ENCODE peak calls at places on chromosomes 11 and 22, in nine cellular contexts. Y is dorsolateral prefrontal cortex, D is fibroblast of lung, G is lung, E is body of pancreas, N is tibial nerve, O is neuronal stem cell, H is astrocyte, M is PC-9. F is an unnamed sample.

GRCh38 chr11:121625784-121626506 is 173.2 kb upstream of the SORL1-AS1 start:
- DNase-seq in G (no peak), H (no peak), D (no peak), N (no peak), E (no peak), O (no peak), Y (no peak), M (no peak), F (no peak)

GRCh38 chr11:37511425-37511933 is 913.4 kb upstream of the RAG2 start:
- DNase-seq in O (no peak), G (no peak), M (no peak), E (no peak), Y (no peak), H (peak), N (no peak), D (peak), F (no peak)

GRCh38 chr11:70327717-70328116 is 57.2 kb downstream of the PPFIA1 start:
- DNase-seq in E (no peak), H (no peak), G (no peak), O (no peak), D (no peak), Y (no peak), M (no peak), N (no peak), F (no peak)

GRCh38 chr11:62732830-62733229 is 4.5 kb downstream of the TTC9C start:
- DNase-seq in E (no peak), D (no peak), G (no peak), Y (no peak), H (no peak), N (no peak), M (no peak), O (no peak), F (no peak)

GRCh38 chr11:73334244-73335203 is 26.4 kb downstream of the ARHGEF17 start:
- DNase-seq in G (peak), H (peak), O (no peak), N (peak), E (peak), M (peak), Y (no peak), D (peak), F (peak)

GRCh38 chr22:28935140-28935539 is 51.8 kb downstream of the ZNRF3 start:
- DNase-seq in G (no peak), N (no peak), D (no peak), Y (no peak), E (no peak), H (no peak), M (no peak), O (no peak), F (no peak)

GRCh38 chr11:46253258-46254134 is 24.0 kb upstream of the CREB3L1 start:
- DNase-seq in M (no peak), N (no peak), D (no peak), H (no peak), O (no peak), G (no peak), Y (no peak), E (no peak), F (no peak)

GRCh38 chr11:11977206-11977938 is 31.1 kb downstream of the DKK3 start:
- DNase-seq in G (peak), Y (no peak), O (no peak), D (peak), M (peak), H (peak), N (peak), E (peak), F (peak)

GRCh38 chr22:44161673-44162072 is 19.1 kb upstream of the PARVG start:
- DNase-seq in O (no peak), G (no peak), Y (no peak), M (no peak), E (no peak), D (no peak), N (no peak), H (no peak), F (no peak)

GRCh38 chr11:61545341-61545740 is 35.5 kb downstream of the SYT7 start:
- DNase-seq in E (no peak), N (no peak), D (no peak), Y (no peak), O (no peak), M (no peak), G (no peak), H (no peak), F (no peak)

GRCh38 chr11:57513911-57514537 is 1.5 kb downstream of the SLC43A1 start:
- DNase-seq in O (no peak), G (peak), M (no peak), Y (peak), E (peak), H (peak), N (no peak), D (peak), F (peak)

DNA sequence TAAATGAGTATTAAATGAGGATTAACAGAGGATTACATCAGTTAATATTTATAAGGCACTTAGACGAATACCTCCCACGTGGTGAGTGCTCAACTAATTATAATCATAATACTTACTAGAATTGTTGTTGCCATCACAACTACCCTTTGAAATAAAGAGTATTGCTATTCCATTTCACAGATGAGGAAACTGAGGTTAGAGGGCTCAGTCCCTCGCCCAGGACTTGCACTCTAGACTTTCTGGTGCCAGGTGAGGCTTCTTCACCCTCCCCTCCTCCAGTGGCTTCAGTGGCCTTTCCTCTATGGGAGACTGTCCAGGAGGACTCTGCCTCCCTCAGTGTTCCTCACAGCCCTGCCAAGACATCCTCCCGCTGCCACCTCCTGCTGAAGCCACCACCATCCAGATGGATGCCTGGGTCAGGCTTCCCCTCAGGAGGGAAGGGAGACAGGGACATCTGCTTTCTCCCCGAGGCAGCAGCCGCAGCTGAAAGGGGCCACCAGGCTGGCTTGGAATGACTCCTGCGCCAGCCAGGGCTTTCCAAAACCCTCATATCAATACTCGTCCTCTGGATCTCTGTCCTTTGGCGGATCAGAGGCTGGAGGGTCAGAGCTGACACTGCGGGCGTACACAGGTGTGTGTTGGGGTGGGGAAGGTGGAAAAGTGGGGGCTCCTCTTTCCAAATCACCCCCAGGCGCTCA is 580.1 kb downstream of the BUD13 start:
- DNase-seq in H (no peak), G (no peak), O (no peak), E (no peak), N (no peak), M (no peak), D (peak), Y (no peak), F (no peak)
- H3K27ac ChIP-seq in H (peak), G (peak), O (no peak), E (no peak), N (no peak), M (no peak), D (no peak), Y (peak), F (no peak)

GRCh38 chr11:9118277-9118676 is 26.9 kb upstream of the SCUBE2 start:
- DNase-seq in O (no peak), H (peak), G (no peak), N (no peak), Y (no peak), M (no peak), D (peak), E (no peak), F (no peak)
- H3K4me3 ChIP-seq in O (no peak), H (no peak), G (no peak), N (no peak), Y (no peak), M (no peak), D (no peak), E (no peak), F (no peak)

DNA sequence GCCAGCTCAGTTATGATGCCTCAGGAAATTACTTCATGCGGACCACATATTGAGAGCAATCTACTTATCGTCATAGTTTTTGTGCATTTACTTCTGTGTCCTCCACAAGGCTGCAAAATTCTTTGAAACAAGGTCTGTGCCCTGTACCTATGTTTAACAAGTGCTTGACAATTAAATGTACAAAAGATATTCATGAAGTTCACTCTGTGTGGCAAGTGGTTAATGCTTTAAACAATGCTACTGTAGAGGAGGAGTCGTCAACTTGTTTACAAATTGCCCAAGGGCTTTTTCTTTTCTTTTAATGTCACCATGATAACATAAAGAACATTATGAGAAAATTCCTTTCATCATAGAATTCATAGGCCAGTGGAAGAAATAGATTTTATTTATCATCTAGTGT is 871.5 kb upstream of the CCDC90B start:
- DNase-seq in M (no peak), D (no peak), N (no peak), E (no peak), Y (no peak), O (no peak), G (no peak), H (no peak), F (no peak)
- H3K27ac ChIP-seq in M (no peak), D (no peak), N (no peak), E (no peak), Y (no peak), O (no peak), G (no peak), H (no peak), F (no peak)

GRCh38 chr11:102930451-102930850 is 25.1 kb downstream of the MMP13 start:
- DNase-seq in H (no peak), M (no peak), N (no peak), Y (no peak), E (no peak), O (no peak), G (no peak), D (no peak), F (no peak)

GRCh38 chr11:102934735-102935134 is 20.8 kb downstream of the MMP13 start:
- DNase-seq in O (no peak), M (no peak), H (no peak), E (no peak), N (no peak), G (no peak), Y (no peak), D (no peak), F (no peak)

GRCh38 chr11:102933627-102934026 is 21.9 kb downstream of the MMP13 start:
- DNase-seq in M (no peak), N (no peak), G (no peak), E (no peak), D (no peak), O (no peak), H (no peak), Y (no peak), F (no peak)

GRCh38 chr11:102929966-102930365 is 25.6 kb downstream of the MMP13 start:
- DNase-seq in E (no peak), Y (no peak), N (no peak), H (no peak), D (no peak), G (no peak), M (no peak), O (no peak), F (no peak)

DNA sequence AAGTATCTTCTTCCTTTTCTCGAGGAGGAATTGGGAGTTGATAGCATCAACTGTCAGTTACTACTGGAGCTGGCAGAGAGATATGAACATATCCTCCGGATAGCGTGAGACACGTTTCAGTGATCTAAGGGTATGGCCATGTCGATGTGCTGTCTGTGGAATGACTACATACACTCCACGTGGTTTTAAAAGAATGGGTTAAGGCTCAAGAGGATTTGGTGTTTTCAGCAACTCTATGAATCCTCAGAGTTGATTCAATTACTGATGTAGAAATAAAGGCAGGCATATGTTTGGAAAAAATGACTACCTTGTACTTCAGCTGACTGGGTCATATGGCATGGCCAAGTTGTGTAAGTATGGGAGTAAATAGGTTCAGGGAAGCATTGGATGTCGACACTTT is 22.9 kb downstream of the MMP13 start:
- DNase-seq in G (no peak), Y (no peak), E (no peak), D (no peak), M (no peak), N (no peak), O (no peak), H (no peak), F (no peak)
- H3K4me3 ChIP-seq in G (no peak), Y (no peak), E (no peak), D (no peak), M (no peak), N (no peak), O (no peak), H (no peak), F (no peak)

GRCh38 chr11:118145285-118146227 is 7.1 kb downstream of the SCN4B start:
- DNase-seq in O (peak), H (peak), G (peak), N (peak), E (peak), M (peak), D (peak), Y (peak), F (peak)
- H3K27ac ChIP-seq in O (no peak), H (no peak), G (peak), N (no peak), E (no peak), M (no peak), D (no peak), Y (peak), F (no peak)

GRCh38 chr11:84438565-84438964 is 1152.4 kb upstream of the CCDC90B start:
- DNase-seq in G (no peak), H (no peak), E (no peak), M (no peak), N (no peak), D (no peak), O (no peak), Y (no peak), F (no peak)

DNA sequence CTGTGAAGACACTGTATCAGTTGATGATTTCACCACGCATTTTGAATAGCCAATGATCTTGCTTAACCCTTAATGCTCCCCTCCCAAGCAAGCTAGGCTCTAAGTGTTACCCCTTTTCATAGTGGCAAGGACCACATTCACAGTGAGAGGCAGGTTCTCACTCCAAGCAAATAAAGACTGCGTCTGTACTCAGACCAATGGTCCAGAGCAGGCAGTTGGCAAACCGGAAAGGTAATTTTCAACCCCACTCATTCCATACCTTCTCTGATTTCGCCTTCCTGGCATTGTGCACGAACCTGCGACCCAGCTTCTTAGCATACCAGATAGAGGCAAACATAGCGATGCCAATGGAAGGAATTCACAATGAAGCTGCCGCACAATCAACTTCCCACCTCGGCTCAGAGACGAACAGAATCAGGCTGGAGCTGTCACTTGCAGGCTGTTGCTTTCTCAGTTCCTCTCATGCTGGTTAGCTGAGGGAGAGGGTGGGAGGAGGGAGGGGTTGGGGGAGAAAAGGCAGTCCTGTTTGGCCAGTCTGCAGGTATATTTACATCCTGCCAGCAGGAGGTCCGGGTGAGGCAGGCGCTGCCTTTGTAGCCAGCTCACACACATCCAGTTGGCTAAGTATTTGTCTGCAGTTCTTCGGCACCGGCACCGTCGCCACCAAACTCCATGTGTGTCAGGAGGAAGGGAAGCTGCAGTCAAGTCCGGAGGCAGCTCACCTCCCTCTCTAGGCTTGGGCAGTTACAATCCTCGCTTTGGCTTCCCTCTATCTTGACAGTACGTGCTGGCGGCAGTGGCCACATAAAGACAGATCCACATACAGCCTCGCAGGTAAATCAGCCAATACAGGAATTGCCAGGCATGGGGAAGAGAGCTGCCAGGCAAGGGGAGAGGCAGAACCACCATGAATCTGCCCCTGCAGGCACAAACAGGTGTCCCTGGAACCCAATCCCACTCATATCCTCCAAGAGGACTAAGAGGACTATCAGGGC is 1151.3 kb upstream of the CCDC90B start:
- DNase-seq in E (peak), D (peak), M (peak), H (no peak), N (no peak), Y (peak), G (no peak), O (peak), F (no peak)
- H3K4me3 ChIP-seq in E (no peak), D (no peak), M (peak), H (peak), N (no peak), Y (peak), G (no peak), O (peak), F (no peak)

F was measured in right cardiac atrium.